ENCODE peak calls at places on chromosomes 4 and X, in five cellular contexts. V is WTC11, O is A549, P is GM12878, X is K562. R is an unnamed sample.

GRCh38 chr4:4385729-4386295 is 1.1 kb upstream of the NSG1 start:
- DNase-seq in V (no peak), O (no peak), X (no peak), P (no peak), R (no peak)

GRCh38 chrX:123961268-123962005 is at the start of gene STAG2:
- DNase-seq in P (peak; percentile 21), O (peak; percentile 94), V (peak; percentile 65), X (peak; percentile 94), R (peak; percentile 80)

GRCh38 chr4:24978291-24979072 is 52.3 kb downstream of the LGI2 start:
- DNase-seq in X (no peak), V (no peak), P (no peak), O (no peak), R (no peak)

GRCh38 chrX:64394059-64394873 is 986 bp downstream of the MTMR8 start:
- DNase-seq in X (peak; percentile 60), V (no peak), O (no peak), P (no peak), R (no peak)

GRCh38 chr4:100188829-100189228 is 1.4 kb downstream of the DDIT4L start:
- DNase-seq in X (no peak), P (no peak), O (no peak), V (no peak), R (no peak)

GRCh38 chrX:138986235-138986634 is 274.7 kb upstream of the FGF13 start:
- DNase-seq in O (no peak), X (no peak), V (no peak), P (no peak), R (no peak)

GRCh38 chr4:37446016-37446415 is 201.5 kb downstream of the NWD2 start:
- DNase-seq in P (no peak), O (no peak), X (no peak), V (no peak), R (no peak)

GRCh38 chrX:100090931-100091330 is 319.1 kb downstream of the PCDH19 start:
- DNase-seq in O (no peak), X (no peak), P (no peak), V (no peak), R (no peak)

GRCh38 chrX:103615781-103616180 is 8.0 kb downstream of the TCEAL3 start:
- DNase-seq in X (no peak), P (no peak), V (no peak), O (no peak), R (no peak)

GRCh38 chrX:55908685-55909212 is 191.2 kb downstream of the RRAGB start:
- DNase-seq in P (no peak), O (peak; percentile 12), V (peak; percentile 15), X (no peak), R (no peak)

GRCh38 chrX:151754641-151755215 is 20.2 kb downstream of the CNGA2 start:
- DNase-seq in O (no peak), V (no peak), X (no peak), P (no peak), R (no peak)
- TF ChIP-seq ESRRA in O (no peak), V (no peak), X (no peak), P (no peak), R (no peak)

GRCh38 chr4:53899544-53900274 is 164.7 kb downstream of the CHIC2 start:
- DNase-seq in X (no peak), O (no peak), P (no peak), V (no peak), R (no peak)
- TF ChIP-seq ESRRA in X (no peak), O (no peak), P (no peak), V (no peak), R (no peak)

DNA sequence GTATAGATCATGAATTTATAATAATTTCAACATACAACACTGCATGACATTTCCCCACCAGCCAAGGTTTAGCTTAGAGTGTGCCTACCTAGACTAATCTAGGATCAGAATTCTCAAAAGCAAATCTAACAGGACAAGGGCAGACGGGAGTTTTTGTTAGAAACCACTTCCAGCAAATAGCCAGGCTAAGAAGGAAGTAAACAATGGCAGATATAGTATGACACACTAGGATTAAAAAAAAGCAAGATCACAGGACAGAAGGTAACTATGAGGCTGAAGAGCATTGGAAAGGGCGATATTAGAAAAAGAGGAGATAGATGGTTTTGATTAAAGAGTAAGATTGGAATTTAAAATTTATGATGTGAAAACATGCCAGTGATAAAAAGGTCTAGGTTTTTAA is 124.8 kb downstream of the LRBA start:
- DNase-seq in P (no peak), V (no peak), O (no peak), X (no peak), R (no peak)
- TF ChIP-seq ESRRA in P (no peak), V (no peak), O (no peak), X (no peak), R (no peak)

GRCh38 chr4:20954541-20954940 is 254.3 kb downstream of the PACRGL start:
- DNase-seq in O (no peak), P (no peak), V (no peak), X (no peak), R (no peak)
- TF ChIP-seq ESRRA in O (no peak), P (no peak), V (no peak), X (no peak), R (no peak)

GRCh38 chr4:22435652-22436051 is 80.2 kb downstream of the ADGRA3 start:
- DNase-seq in V (no peak), O (no peak), X (no peak), P (no peak), R (no peak)

GRCh38 chr4:22430626-22431025 is 85.2 kb downstream of the ADGRA3 start:
- DNase-seq in V (no peak), O (no peak), P (no peak), X (no peak), R (no peak)

GRCh38 chr4:22439947-22440346 is 75.9 kb downstream of the ADGRA3 start:
- DNase-seq in V (no peak), P (no peak), X (no peak), O (no peak), R (no peak)

DNA sequence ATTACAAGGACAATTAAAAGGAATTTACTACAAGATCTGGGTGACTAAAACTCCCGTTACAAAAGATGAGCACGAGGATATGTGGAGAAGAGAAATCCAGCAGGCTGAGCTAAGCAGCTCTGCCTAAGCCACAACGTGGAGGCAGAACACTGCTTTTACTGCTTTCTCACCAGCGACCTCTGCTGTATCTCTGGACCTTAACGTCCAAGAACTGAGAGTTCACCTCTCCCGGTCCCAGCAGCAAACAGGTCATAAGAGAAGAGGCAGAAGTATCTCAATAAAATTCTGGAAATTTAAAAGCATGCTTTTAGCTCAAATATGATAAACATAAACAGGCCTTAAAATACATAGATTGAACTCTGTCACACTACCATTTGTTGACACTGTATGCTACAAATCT is 81.0 kb downstream of the ADGRA3 start:
- DNase-seq in P (no peak), X (peak; percentile 26), O (peak; percentile 59), V (peak; percentile 45), R (peak; percentile 59)
- TF ChIP-seq ESRRA in P (no peak), X (no peak), O (no peak), V (no peak), R (no peak)

DNA sequence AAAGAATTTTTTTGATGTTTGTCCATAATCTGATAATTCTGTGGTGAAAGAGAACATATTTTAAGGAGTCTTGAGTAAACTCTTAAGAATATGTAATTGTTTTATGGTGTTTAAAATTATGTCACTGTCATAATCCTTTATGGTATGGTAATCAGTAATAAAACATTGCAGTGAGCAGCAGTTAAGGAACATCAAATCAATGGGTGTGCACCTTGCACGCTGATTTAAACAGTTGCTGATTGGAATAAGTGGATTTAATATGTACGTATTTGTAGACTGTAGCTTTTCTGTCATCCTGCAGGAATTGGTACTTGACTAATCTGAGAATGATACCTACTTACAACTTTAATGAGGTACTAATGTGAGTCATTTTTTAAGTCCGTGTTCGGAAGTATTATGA is 212.3 kb downstream of the DCTD start:
- DNase-seq in X (no peak), O (no peak), V (no peak), P (no peak), R (no peak)
- TF ChIP-seq ESRRA in X (no peak), O (no peak), V (no peak), P (no peak), R (no peak)

DNA sequence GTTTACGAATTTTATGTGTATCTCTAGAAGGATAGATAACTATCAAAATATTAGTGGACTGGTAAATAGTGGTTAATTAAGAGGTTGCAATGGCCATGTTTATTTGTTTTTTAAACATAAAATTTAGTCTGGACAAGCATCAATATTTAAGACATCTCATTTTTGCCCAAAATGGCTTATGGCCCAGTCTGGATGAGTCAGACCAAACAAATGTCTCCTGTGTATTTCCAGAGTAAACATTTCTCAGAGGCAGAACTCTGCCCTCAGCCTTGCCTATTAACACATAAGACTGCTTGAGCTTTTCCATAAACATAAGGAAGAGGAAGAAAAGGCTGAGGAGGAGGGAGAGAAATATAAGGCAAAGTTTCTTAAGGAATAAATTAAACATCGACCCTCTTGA is 277.1 kb upstream of the DIAPH2 start:
- DNase-seq in X (no peak), V (no peak), O (peak; percentile 81), P (no peak), R (peak; percentile 19)
- TF ChIP-seq ESRRA in X (no peak), V (no peak), O (no peak), P (no peak), R (no peak)

R was measured in HepG2.